ENCODE peak calls at places on chromosomes 7 and 10, in ten cellular contexts. One of them, this sample, is unnamed.

GRCh38 chr10:6313107-6313895 is 110.6 kb downstream of the PFKFB3 start:
- DNase-seq in DMS53: no peak
- DNase-seq in non-pigmented ciliary epithelial cell: no peak
- DNase-seq in mucosa of gallbladder: no peak
- DNase-seq in stimulated activated CD8-positive, alpha-beta memory T cell treated with anti-CD3 and anti-CD28 coated beads, Interleukin-2, amount 100 ng/mL, for 1 hour: no peak
- DNase-seq in NCI-H774: no peak
- DNase-seq in LoVo: no peak
- DNase-seq in osteocyte: no peak
- DNase-seq in HT-29: no peak
- DNase-seq in T-helper 2 cell: no peak
- DNase-seq in this sample: no peak

GRCh38 chr10:103069453-103070331 is 123.4 kb downstream of the NT5C2 start:
- DNase-seq in DMS53: peak; percentile 87
- DNase-seq in non-pigmented ciliary epithelial cell: no peak
- DNase-seq in mucosa of gallbladder: peak; percentile 58
- DNase-seq in stimulated activated CD8-positive, alpha-beta memory T cell treated with anti-CD3 and anti-CD28 coated beads, Interleukin-2, amount 100 ng/mL, for 1 hour: peak; percentile 38
- DNase-seq in NCI-H774: peak; percentile 19
- DNase-seq in LoVo: peak; percentile 52
- DNase-seq in osteocyte: no peak
- DNase-seq in HT-29: peak; percentile 77
- DNase-seq in T-helper 2 cell: peak; percentile 75
- DNase-seq in this sample: peak; percentile 52

GRCh38 chr7:114865564-114865963 is 56.3 kb upstream of the MDFIC start:
- DNase-seq in DMS53: peak; percentile 76
- DNase-seq in non-pigmented ciliary epithelial cell: no peak
- DNase-seq in mucosa of gallbladder: peak; percentile 42
- DNase-seq in stimulated activated CD8-positive, alpha-beta memory T cell treated with anti-CD3 and anti-CD28 coated beads, Interleukin-2, amount 100 ng/mL, for 1 hour: peak; percentile 26
- DNase-seq in NCI-H774: no peak
- DNase-seq in LoVo: peak; percentile 52
- DNase-seq in osteocyte: no peak
- DNase-seq in HT-29: peak; percentile 72
- DNase-seq in T-helper 2 cell: peak; percentile 60
- DNase-seq in this sample: peak; percentile 7

GRCh38 chr7:128729489-128729888 is 9.7 kb upstream of the CALU start:
- DNase-seq in DMS53: no peak
- DNase-seq in non-pigmented ciliary epithelial cell: no peak
- DNase-seq in mucosa of gallbladder: no peak
- DNase-seq in stimulated activated CD8-positive, alpha-beta memory T cell treated with anti-CD3 and anti-CD28 coated beads, Interleukin-2, amount 100 ng/mL, for 1 hour: no peak
- DNase-seq in NCI-H774: no peak
- DNase-seq in LoVo: no peak
- DNase-seq in osteocyte: no peak
- DNase-seq in HT-29: no peak
- DNase-seq in T-helper 2 cell: no peak
- DNase-seq in this sample: no peak

GRCh38 chr10:88411772-88412349 is 171.3 kb downstream of the RNLS start:
- DNase-seq in DMS53: no peak
- DNase-seq in non-pigmented ciliary epithelial cell: no peak
- DNase-seq in mucosa of gallbladder: no peak
- DNase-seq in stimulated activated CD8-positive, alpha-beta memory T cell treated with anti-CD3 and anti-CD28 coated beads, Interleukin-2, amount 100 ng/mL, for 1 hour: no peak
- DNase-seq in NCI-H774: no peak
- DNase-seq in LoVo: no peak
- DNase-seq in osteocyte: no peak
- DNase-seq in HT-29: no peak
- DNase-seq in T-helper 2 cell: no peak
- DNase-seq in this sample: no peak

GRCh38 chr7:87735360-87735759 is 107.2 kb downstream of the RUNDC3B start:
- DNase-seq in DMS53: no peak
- DNase-seq in non-pigmented ciliary epithelial cell: peak; percentile 9
- DNase-seq in mucosa of gallbladder: no peak
- DNase-seq in stimulated activated CD8-positive, alpha-beta memory T cell treated with anti-CD3 and anti-CD28 coated beads, Interleukin-2, amount 100 ng/mL, for 1 hour: no peak
- DNase-seq in NCI-H774: no peak
- DNase-seq in LoVo: no peak
- DNase-seq in osteocyte: no peak
- DNase-seq in HT-29: no peak
- DNase-seq in T-helper 2 cell: no peak
- DNase-seq in this sample: no peak

GRCh38 chr7:28572321-28573058 is 160.2 kb downstream of the CREB5 start:
- DNase-seq in DMS53: peak; percentile 61
- DNase-seq in non-pigmented ciliary epithelial cell: no peak
- DNase-seq in mucosa of gallbladder: no peak
- DNase-seq in stimulated activated CD8-positive, alpha-beta memory T cell treated with anti-CD3 and anti-CD28 coated beads, Interleukin-2, amount 100 ng/mL, for 1 hour: no peak
- DNase-seq in NCI-H774: peak; percentile 40
- DNase-seq in LoVo: no peak
- DNase-seq in osteocyte: no peak
- DNase-seq in HT-29: no peak
- DNase-seq in T-helper 2 cell: no peak
- DNase-seq in this sample: no peak

GRCh38 chr7:33109758-33110238 is 594 bp upstream of the RP9 start:
- DNase-seq in DMS53: peak; percentile 73
- DNase-seq in non-pigmented ciliary epithelial cell: no peak
- DNase-seq in mucosa of gallbladder: no peak
- DNase-seq in stimulated activated CD8-positive, alpha-beta memory T cell treated with anti-CD3 and anti-CD28 coated beads, Interleukin-2, amount 100 ng/mL, for 1 hour: no peak
- DNase-seq in NCI-H774: no peak
- DNase-seq in LoVo: no peak
- DNase-seq in osteocyte: no peak
- DNase-seq in HT-29: peak; percentile 43
- DNase-seq in T-helper 2 cell: peak; percentile 6
- DNase-seq in this sample: peak; percentile 76

GRCh38 chr7:55641273-55641691 is 69.0 kb upstream of the VOPP1 start:
- DNase-seq in DMS53: peak; percentile 93
- DNase-seq in non-pigmented ciliary epithelial cell: peak; percentile 32
- DNase-seq in mucosa of gallbladder: peak; percentile 48
- DNase-seq in stimulated activated CD8-positive, alpha-beta memory T cell treated with anti-CD3 and anti-CD28 coated beads, Interleukin-2, amount 100 ng/mL, for 1 hour: no peak
- DNase-seq in NCI-H774: peak; percentile 79
- DNase-seq in LoVo: peak; percentile 87
- DNase-seq in osteocyte: no peak
- DNase-seq in HT-29: peak; percentile 80
- DNase-seq in T-helper 2 cell: peak; percentile 74
- DNase-seq in this sample: peak; percentile 97

GRCh38 chr10:11345224-11346054 is 266.0 kb downstream of the USP6NL start:
- DNase-seq in DMS53: peak; percentile 57
- DNase-seq in non-pigmented ciliary epithelial cell: no peak
- DNase-seq in mucosa of gallbladder: no peak
- DNase-seq in stimulated activated CD8-positive, alpha-beta memory T cell treated with anti-CD3 and anti-CD28 coated beads, Interleukin-2, amount 100 ng/mL, for 1 hour: no peak
- DNase-seq in NCI-H774: peak; percentile 8
- DNase-seq in LoVo: peak; percentile 2
- DNase-seq in osteocyte: no peak
- DNase-seq in HT-29: peak; percentile 67
- DNase-seq in T-helper 2 cell: peak; percentile 32
- DNase-seq in this sample: peak; percentile 35

GRCh38 chr7:99731638-99732374 is 3.2 kb downstream of the CYP3A7 start:
- DNase-seq in DMS53: no peak
- DNase-seq in non-pigmented ciliary epithelial cell: no peak
- DNase-seq in mucosa of gallbladder: no peak
- DNase-seq in stimulated activated CD8-positive, alpha-beta memory T cell treated with anti-CD3 and anti-CD28 coated beads, Interleukin-2, amount 100 ng/mL, for 1 hour: no peak
- DNase-seq in NCI-H774: no peak
- DNase-seq in LoVo: no peak
- DNase-seq in osteocyte: no peak
- DNase-seq in HT-29: no peak
- DNase-seq in T-helper 2 cell: no peak
- DNase-seq in this sample: no peak

GRCh38 chr10:49649294-49649693 is 30.2 kb upstream of the C10orf53 start:
- DNase-seq in DMS53: no peak
- DNase-seq in non-pigmented ciliary epithelial cell: no peak
- DNase-seq in mucosa of gallbladder: no peak
- DNase-seq in stimulated activated CD8-positive, alpha-beta memory T cell treated with anti-CD3 and anti-CD28 coated beads, Interleukin-2, amount 100 ng/mL, for 1 hour: no peak
- DNase-seq in NCI-H774: no peak
- DNase-seq in LoVo: no peak
- DNase-seq in osteocyte: peak; percentile 66
- DNase-seq in HT-29: no peak
- DNase-seq in T-helper 2 cell: peak; percentile 88
- DNase-seq in this sample: no peak

GRCh38 chr10:1240341-1240775 is 184.2 kb downstream of the WDR37 start:
- DNase-seq in DMS53: peak; percentile 51
- DNase-seq in non-pigmented ciliary epithelial cell: no peak
- DNase-seq in mucosa of gallbladder: no peak
- DNase-seq in stimulated activated CD8-positive, alpha-beta memory T cell treated with anti-CD3 and anti-CD28 coated beads, Interleukin-2, amount 100 ng/mL, for 1 hour: no peak
- DNase-seq in NCI-H774: peak; percentile 25
- DNase-seq in LoVo: no peak
- DNase-seq in osteocyte: peak; percentile 84
- DNase-seq in HT-29: no peak
- DNase-seq in T-helper 2 cell: peak; percentile 84
- DNase-seq in this sample: no peak

GRCh38 chr7:21945374-21946227 is at the start of gene CDCA7L:
- DNase-seq in DMS53: peak; percentile 99
- DNase-seq in non-pigmented ciliary epithelial cell: no peak
- DNase-seq in mucosa of gallbladder: peak; percentile 56
- DNase-seq in stimulated activated CD8-positive, alpha-beta memory T cell treated with anti-CD3 and anti-CD28 coated beads, Interleukin-2, amount 100 ng/mL, for 1 hour: peak; percentile 8
- DNase-seq in NCI-H774: peak; percentile 85
- DNase-seq in LoVo: peak; percentile 80
- DNase-seq in osteocyte: peak; percentile 88
- DNase-seq in HT-29: peak; percentile 90
- DNase-seq in T-helper 2 cell: peak; percentile 79
- DNase-seq in this sample: peak; percentile 93

GRCh38 chr10:11355625-11356024 is 255.8 kb downstream of the USP6NL start:
- DNase-seq in DMS53: no peak
- DNase-seq in non-pigmented ciliary epithelial cell: no peak
- DNase-seq in mucosa of gallbladder: no peak
- DNase-seq in stimulated activated CD8-positive, alpha-beta memory T cell treated with anti-CD3 and anti-CD28 coated beads, Interleukin-2, amount 100 ng/mL, for 1 hour: no peak
- DNase-seq in NCI-H774: no peak
- DNase-seq in LoVo: no peak
- DNase-seq in osteocyte: no peak
- DNase-seq in HT-29: no peak
- DNase-seq in T-helper 2 cell: no peak
- DNase-seq in this sample: no peak

GRCh38 chr7:2862831-2863361 is 18.8 kb upstream of the GNA12 start:
- DNase-seq in DMS53: no peak
- DNase-seq in non-pigmented ciliary epithelial cell: no peak
- DNase-seq in mucosa of gallbladder: no peak
- DNase-seq in stimulated activated CD8-positive, alpha-beta memory T cell treated with anti-CD3 and anti-CD28 coated beads, Interleukin-2, amount 100 ng/mL, for 1 hour: no peak
- DNase-seq in NCI-H774: no peak
- DNase-seq in LoVo: no peak
- DNase-seq in osteocyte: no peak
- DNase-seq in HT-29: no peak
- DNase-seq in T-helper 2 cell: peak; percentile 41
- DNase-seq in this sample: no peak

GRCh38 chr10:128061306-128062300 is 64.6 kb downstream of the MKI67 start:
- DNase-seq in DMS53: no peak
- DNase-seq in non-pigmented ciliary epithelial cell: no peak
- DNase-seq in mucosa of gallbladder: no peak
- DNase-seq in stimulated activated CD8-positive, alpha-beta memory T cell treated with anti-CD3 and anti-CD28 coated beads, Interleukin-2, amount 100 ng/mL, for 1 hour: no peak
- DNase-seq in NCI-H774: no peak
- DNase-seq in LoVo: no peak
- DNase-seq in osteocyte: no peak
- DNase-seq in HT-29: no peak
- DNase-seq in T-helper 2 cell: no peak
- DNase-seq in this sample: no peak

This sample was measured in SW480.